ENCODE peak calls at places on chromosomes 1 and 21, in four cellular contexts. R is heart right ventricle, P is GM12865, C is cardiac fibroblast. F is an unnamed sample.

GRCh38 chr1:202998836-202999750 is 8.1 kb upstream of the TMEM183A start:
- DNase-seq in R (peak; percentile 44), P (peak; percentile 67), C (peak; percentile 69), F (peak; percentile 78)

GRCh38 chr1:35269989-35270289 is 1.4 kb downstream of the ZMYM4 start:
- DNase-seq in R (no peak), P (no peak), C (no peak), F (no peak)

GRCh38 chr1:152313970-152314369 is 11.1 kb downstream of the FLG start:
- DNase-seq in R (no peak), P (no peak), C (no peak), F (no peak)

GRCh38 chr1:94609619-94610018 is 68.1 kb upstream of the F3 start:
- DNase-seq in R (no peak), P (no peak), C (no peak), F (no peak)

GRCh38 chr1:28172690-28173150 is 3.8 kb downstream of the PTAFR start:
- DNase-seq in R (no peak), P (peak; percentile 95), C (peak; percentile 74), F (no peak)

GRCh38 chr1:65063025-65063424 is 85.0 kb upstream of the AK4 start:
- DNase-seq in R (no peak), P (peak; percentile 17), C (no peak), F (no peak)

GRCh38 chr1:177077734-177078489 is 86.6 kb downstream of the ASTN1 start:
- DNase-seq in R (no peak), P (no peak), C (no peak), F (peak; percentile 6)

GRCh38 chr1:234214911-234215892 is 158.1 kb upstream of the COA6 start:
- DNase-seq in R (no peak), P (no peak), C (no peak), F (no peak)

GRCh38 chr1:209810783-209811182 is 4.8 kb upstream of the IRF6 start:
- DNase-seq in R (no peak), P (no peak), C (no peak), F (no peak)

GRCh38 chr1:224256642-224257041 is 73.3 kb downstream of the NVL start:
- DNase-seq in R (no peak), P (no peak), C (no peak), F (no peak)

GRCh38 chr1:201493757-201494617 is 12.9 kb downstream of the CSRP1 start:
- DNase-seq in R (no peak), P (no peak), C (peak; percentile 86), F (no peak)

GRCh38 chr1:9942399-9942938 is 722 bp downstream of the LZIC start:
- DNase-seq in R (no peak), P (peak; percentile 79), C (peak; percentile 76), F (peak; percentile 41)

GRCh38 chr1:99659755-99660210 is 13.9 kb downstream of the PALMD start:
- DNase-seq in R (no peak), P (no peak), C (peak; percentile 54), F (peak; percentile 31)

GRCh38 chr1:166166701-166167394 is at the start of gene FAM78B:
- DNase-seq in R (peak; percentile 84), P (peak; percentile 95), C (peak; percentile 60), F (peak; percentile 82)

GRCh38 chr1:116737020-116737854 is 17.0 kb upstream of the CD2 start:
- DNase-seq in R (peak; percentile 36), P (peak; percentile 90), C (peak; percentile 76), F (peak; percentile 52)

GRCh38 chr1:23865543-23865930 is 2.6 kb downstream of the FUCA1 start:
- DNase-seq in R (peak; percentile 41), P (peak; percentile 90), C (peak; percentile 52), F (peak; percentile 54)

GRCh38 chr1:3959361-3959760 is 59.3 kb upstream of the C1orf174 start:
- DNase-seq in R (no peak), P (no peak), C (no peak), F (no peak)

GRCh38 chr1:230310381-230311163 is 115.6 kb downstream of the PGBD5 start:
- DNase-seq in R (peak; percentile 72), P (peak; percentile 77), C (peak; percentile 85), F (peak; percentile 53)

GRCh38 chr1:93701619-93702018 is 20.0 kb upstream of the BCAR3 start:
- DNase-seq in R (no peak), P (peak; percentile 77), C (peak; percentile 81), F (peak; percentile 98)

GRCh38 chr21:35940074-35940927 is 120.0 kb downstream of the SETD4 start:
- DNase-seq in R (peak; percentile 50), P (peak; percentile 65), C (peak; percentile 86), F (peak; percentile 74)

GRCh38 chr1:21337931-21338567 is 47.8 kb upstream of the ECE1 start:
- DNase-seq in R (peak; percentile 91), P (no peak), C (peak; percentile 85), F (peak; percentile 95)

GRCh38 chr1:119045091-119045746 is 57.1 kb upstream of the TBX15 start:
- DNase-seq in R (no peak), P (no peak), C (no peak), F (no peak)

GRCh38 chr1:16145988-16146887 is 9.6 kb downstream of the EPHA2 start:
- DNase-seq in R (peak; percentile 90), P (peak; percentile 29), C (peak; percentile 92), F (peak; percentile 95)

GRCh38 chr1:12163210-12163609 is 3.6 kb upstream of the TNFRSF1B start:
- DNase-seq in R (no peak), P (peak; percentile 79), C (no peak), F (no peak)

GRCh38 chr1:81889166-81889565 is 88.4 kb downstream of the ADGRL2 start:
- DNase-seq in R (no peak), P (no peak), C (no peak), F (no peak)

GRCh38 chr1:233738850-233739249 is 124.9 kb downstream of the KCNK1 start:
- DNase-seq in R (no peak), P (no peak), C (no peak), F (no peak)

GRCh38 chr1:228646717-228647522 is 88.4 kb upstream of the RHOU start:
- DNase-seq in R (no peak), P (peak; percentile 41), C (peak; percentile 54), F (peak; percentile 54)

GRCh38 chr1:180288894-180289293 is 58.8 kb downstream of the LHX4 start:
- DNase-seq in R (no peak), P (no peak), C (no peak), F (no peak)

GRCh38 chr1:199096601-199097000 is 457.8 kb downstream of the PTPRC start:
- DNase-seq in R (no peak), P (no peak), C (no peak), F (no peak)

GRCh38 chr1:33454646-33455282 is 17.7 kb upstream of the ZSCAN20 start:
- DNase-seq in R (no peak), P (no peak), C (no peak), F (no peak)

GRCh38 chr1:229753764-229754553 is 127.9 kb downstream of the URB2 start:
- DNase-seq in R (no peak), P (peak; percentile 18), C (no peak), F (no peak)

GRCh38 chr1:10682449-10683365 is 113.7 kb downstream of the CASZ1 start:
- DNase-seq in R (no peak), P (no peak), C (no peak), F (no peak)

GRCh38 chr21:44311108-44311507 is 11.3 kb downstream of the PFKL start:
- DNase-seq in R (no peak), P (no peak), C (no peak), F (no peak)

GRCh38 chr21:44312089-44312488 is 12.2 kb downstream of the PFKL start:
- DNase-seq in R (no peak), P (no peak), C (no peak), F (no peak)

GRCh38 chr21:44313451-44313850 is 13.6 kb downstream of the PFKL start:
- DNase-seq in R (no peak), P (no peak), C (no peak), F (no peak)

GRCh38 chr21:44312716-44313115 is 12.9 kb downstream of the PFKL start:
- DNase-seq in R (no peak), P (no peak), C (no peak), F (no peak)

GRCh38 chr21:44310628-44311027 is 10.8 kb downstream of the PFKL start:
- DNase-seq in R (no peak), P (no peak), C (no peak), F (no peak)
- TF ChIP-seq CTCF in R (no peak), P (no peak), C (no peak), F (no peak)

DNA sequence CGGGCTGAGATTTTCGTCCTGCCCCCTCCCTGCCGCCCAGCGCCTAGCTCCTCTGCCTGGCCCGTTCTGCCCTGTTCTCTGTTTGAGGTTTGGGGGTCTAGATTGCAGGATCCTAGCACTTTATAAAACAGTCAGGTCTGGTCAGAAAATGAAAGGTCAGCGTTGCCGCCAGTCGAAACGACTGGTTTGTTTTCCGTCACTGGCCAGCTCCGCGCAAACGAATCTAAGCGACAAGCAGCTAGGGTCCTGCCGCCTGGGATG is 4.4 kb downstream of the GFI1 start:
- DNase-seq in R (no peak), P (no peak), C (no peak), F (no peak)
- H3K4me3 ChIP-seq in R (peak overlapping the region; percentile 58), P (peak overlapping the region; percentile 94), C (peak overlapping the region; percentile 34), F (peak overlapping the region; percentile 10)

DNA sequence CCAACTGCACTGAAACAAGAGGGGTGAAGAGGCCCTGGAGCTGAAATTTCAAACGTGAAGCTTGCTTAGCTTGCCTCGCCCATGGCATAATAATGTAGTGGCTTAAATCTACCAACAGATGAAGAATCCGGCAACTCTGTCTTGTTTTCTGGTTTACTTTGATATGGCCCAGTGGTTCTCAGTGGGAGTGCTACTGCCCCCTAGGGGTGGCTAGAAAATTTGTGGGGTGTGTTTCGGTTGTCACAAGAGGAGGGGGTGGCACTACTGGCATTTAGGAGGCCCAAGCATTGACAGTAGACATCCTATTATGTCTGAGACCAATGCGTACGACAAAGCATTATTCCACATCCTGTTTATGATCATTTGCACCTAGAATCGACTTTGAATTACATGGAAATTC is 51.9 kb upstream of the C8B start:
- DNase-seq in R (no peak), P (peak; percentile 4), C (peak; percentile 2), F (peak; percentile 22)
- TF ChIP-seq CTCF in R (no peak), P (peak; percentile 18), C (no peak), F (peak; percentile 25)

DNA sequence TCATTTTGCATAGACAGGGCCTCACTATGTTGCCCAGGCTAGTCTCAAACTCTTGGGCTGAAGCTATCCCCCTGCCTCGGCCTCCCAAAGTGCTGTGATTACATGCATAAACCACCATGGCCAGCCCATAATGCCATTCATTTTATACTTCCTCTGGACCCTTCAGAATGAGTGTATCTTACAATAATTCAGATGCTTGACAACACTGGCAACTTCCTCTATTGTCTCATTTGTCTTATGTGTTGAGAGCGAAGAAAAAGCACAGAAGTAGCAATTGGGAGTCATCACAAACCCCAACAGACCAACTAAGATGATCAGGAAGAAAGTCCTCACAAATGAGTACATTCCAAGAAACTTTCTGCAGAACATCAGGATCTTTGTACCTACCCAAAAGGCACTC is 192.0 kb downstream of the RERE start:
- DNase-seq in R (no peak), P (no peak), C (no peak), F (no peak)
- H3K4me3 ChIP-seq in R (no peak overlapping the region), P (no peak overlapping the region), C (no peak overlapping the region), F (no peak overlapping the region)

DNA sequence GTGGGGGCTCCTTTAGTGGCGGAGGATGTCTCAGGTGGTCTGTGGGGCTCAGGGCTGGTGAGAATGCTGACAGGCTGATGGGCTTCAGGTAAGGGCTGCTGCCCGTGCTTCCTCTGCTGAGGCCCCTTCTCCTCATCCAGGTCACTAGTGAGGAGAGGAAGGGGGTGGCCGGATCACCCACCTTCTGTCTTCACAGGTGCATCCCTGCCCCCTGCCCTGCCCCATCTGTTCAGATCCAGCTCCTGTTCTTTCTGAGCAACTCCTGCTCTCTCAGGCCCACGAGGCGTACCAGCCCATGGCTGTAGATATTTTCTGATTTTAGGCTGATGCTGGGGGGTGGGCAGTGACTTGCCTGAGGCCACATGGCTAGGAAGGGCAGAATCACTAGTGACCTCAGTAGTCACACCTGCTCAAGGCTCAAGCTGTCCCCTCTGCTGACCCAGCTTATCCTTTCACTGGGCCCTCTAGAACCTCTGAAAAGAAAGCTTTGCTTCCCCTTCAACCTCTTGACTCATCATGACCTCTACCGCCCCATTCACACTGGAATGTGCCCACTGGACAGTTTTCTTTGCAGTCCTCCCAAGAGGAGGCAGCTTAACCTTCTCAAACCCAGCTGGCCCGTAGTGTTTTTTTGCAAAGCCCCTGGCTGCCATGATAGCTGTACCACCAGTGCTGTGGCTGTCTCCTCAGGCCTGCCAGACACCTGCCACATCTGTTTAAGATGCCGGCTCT is 14.8 kb downstream of the DCST2 start:
- DNase-seq in R (no peak), P (no peak), C (no peak), F (peak; percentile 62)
- TF ChIP-seq CTCF in R (no peak), P (no peak), C (no peak), F (no peak)

F was measured in foreskin fibroblast.